ENCODE peak calls at places on chromosomes 12 and 14, in five cellular contexts. E, D, C, V and M are unnamed samples.

GRCh38 chr12:49335118-49335954 is 1.7 kb downstream of the C1QL4 start:
- DNase-seq in E (no peak), D (no peak), C (no peak), V (no peak), M (no peak)

GRCh38 chr12:92186038-92186470 is 40.4 kb upstream of the BTG1 start:
- DNase-seq in E (no peak), D (no peak), C (no peak), V (no peak), M (no peak)

GRCh38 chr12:27463826-27464554 is 17.5 kb downstream of the SMCO2 start:
- DNase-seq in E (no peak), D (no peak), C (no peak), V (no peak), M (no peak)

GRCh38 chr14:60085085-60085484 is 6.6 kb upstream of the PCNX4 start:
- DNase-seq in E (no peak), D (no peak), C (no peak), V (no peak), M (no peak)

GRCh38 chr12:51855586-51856428 is 7.3 kb upstream of the FIGNL2 start:
- DNase-seq in E (no peak), D (no peak), C (no peak), V (no peak), M (no peak)

GRCh38 chr14:69658664-69659261 is 47.4 kb downstream of the SUSD6 start:
- DNase-seq in E (no peak), D (no peak), C (no peak), V (no peak), M (no peak)

GRCh38 chr14:55936691-55937090 is 181.5 kb upstream of the PELI2 start:
- DNase-seq in E (no peak), D (no peak), C (no peak), V (peak), M (no peak)

GRCh38 chr12:75478395-75478794 is 2.2 kb upstream of the GLIPR1 start:
- DNase-seq in E (no peak), D (no peak), C (no peak), V (no peak), M (no peak)

GRCh38 chr12:87425942-87426554 is 603.2 kb downstream of the C12orf50 start:
- DNase-seq in E (no peak), D (no peak), C (no peak), V (no peak), M (no peak)

GRCh38 chr12:104011265-104011664 is 38.7 kb downstream of the GLT8D2 start:
- DNase-seq in E (no peak), D (no peak), C (no peak), V (no peak), M (peak)

GRCh38 chr12:26152507-26153102 is 27.8 kb upstream of the BHLHE41 start:
- DNase-seq in E (no peak), D (no peak), C (no peak), V (no peak), M (no peak)

GRCh38 chr14:88993946-88994345 is 169.5 kb downstream of the TTC8 start:
- DNase-seq in E (no peak), D (no peak), C (peak), V (no peak), M (no peak)

GRCh38 chr14:20494935-20495766 is 10.2 kb upstream of the RNASE10 start:
- DNase-seq in E (no peak), D (no peak), C (no peak), V (no peak), M (no peak)

GRCh38 chr12:83826112-83826511 is 1086.5 kb downstream of the SLC6A15 start:
- DNase-seq in E (no peak), D (no peak), C (no peak), V (peak), M (peak)

GRCh38 chr14:105748204-105748578 is 221.8 kb downstream of the TMEM121 start:
- DNase-seq in E (no peak), D (peak), C (no peak), V (no peak), M (no peak)

GRCh38 chr12:123065666-123066457 is 85.0 kb downstream of the PITPNM2 start:
- DNase-seq in E (no peak), D (no peak), C (no peak), V (no peak), M (no peak)

GRCh38 chr12:51473947-51474346 is 49.3 kb downstream of the SLC4A8 start:
- DNase-seq in E (no peak), D (no peak), C (no peak), V (no peak), M (no peak)

GRCh38 chr14:99688210-99688581 is 4.1 kb downstream of the CYP46A1 start:
- DNase-seq in E (no peak), D (peak), C (no peak), V (no peak), M (no peak)

GRCh38 chr12:5561057-5561456 is 129.1 kb downstream of the NTF3 start:
- DNase-seq in E (no peak), D (no peak), C (no peak), V (no peak), M (no peak)

GRCh38 chr12:71771069-71771468 is 16.4 kb downstream of the RAB21 start:
- DNase-seq in E (no peak), D (no peak), C (no peak), V (no peak), M (no peak)

GRCh38 chr12:49703647-49704137 is 3.5 kb downstream of the FMNL3 start:
- DNase-seq in E (peak), D (no peak), C (no peak), V (no peak), M (no peak)

GRCh38 chr14:52325126-52325525 is 11.0 kb downstream of the PTGER2 start:
- DNase-seq in E (no peak), D (no peak), C (no peak), V (no peak), M (no peak)

GRCh38 chr12:25623816-25624215 is 70.7 kb upstream of the LMNTD1 start:
- DNase-seq in E (no peak), D (no peak), C (no peak), V (no peak), M (no peak)

GRCh38 chr14:97024300-97024699 is 227.1 kb downstream of the VRK1 start:
- DNase-seq in E (no peak), D (no peak), C (no peak), V (no peak), M (no peak)

GRCh38 chr14:93906341-93907329 is 20.5 kb upstream of the FAM181A start:
- DNase-seq in E (peak), D (peak), C (peak), V (peak), M (no peak)

GRCh38 chr12:1740161-1740948 is 49.5 kb downstream of the ADIPOR2 start:
- DNase-seq in E (no peak), D (no peak), C (no peak), V (no peak), M (no peak)

GRCh38 chr14:71556730-71557129 is 375.5 kb upstream of the RGS6 start:
- DNase-seq in E (no peak), D (no peak), C (no peak), V (no peak), M (no peak)

GRCh38 chr14:89312937-89313336 is 104.1 kb downstream of the FOXN3 start:
- DNase-seq in E (no peak), D (no peak), C (no peak), V (no peak), M (no peak)

GRCh38 chr14:33512201-33512600 is 438.7 kb downstream of the EGLN3 start:
- DNase-seq in E (no peak), D (no peak), C (no peak), V (no peak), M (no peak)

GRCh38 chr14:47039336-47039735 is 387.8 kb upstream of the RPL10L start:
- DNase-seq in E (no peak), D (no peak), C (no peak), V (no peak), M (no peak)

GRCh38 chr14:47040490-47040889 is 388.9 kb upstream of the RPL10L start:
- DNase-seq in E (no peak), D (no peak), C (no peak), V (no peak), M (no peak)

GRCh38 chr14:47044841-47045240 is 393.3 kb upstream of the RPL10L start:
- DNase-seq in E (no peak), D (no peak), C (no peak), V (peak), M (no peak)
- TF ChIP-seq CTCF in E (no peak), D (no peak), C (no peak), V (no peak), M (no peak)

DNA sequence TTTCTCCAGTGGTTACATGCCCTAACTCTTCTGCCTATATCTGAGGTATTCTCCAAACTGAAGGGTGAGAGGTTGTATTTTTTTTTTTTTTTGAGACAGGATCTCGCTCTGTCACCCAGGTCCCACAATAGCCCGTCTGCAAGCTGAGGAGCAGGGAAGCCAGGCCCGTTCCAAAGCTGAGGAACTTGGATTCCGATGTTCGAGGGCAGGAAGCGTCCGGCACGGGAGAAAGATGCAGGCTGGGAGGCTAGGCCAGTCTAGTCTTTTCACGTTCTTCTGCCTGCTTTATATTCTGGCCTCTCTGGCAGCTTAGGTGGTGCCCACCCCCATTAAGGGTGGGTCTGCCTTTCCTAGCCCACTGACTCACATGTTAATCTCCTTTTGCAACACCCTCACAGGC is 67.0 kb upstream of the DYNC1H1 start:
- DNase-seq in E (no peak), D (no peak), C (no peak), V (no peak), M (no peak)
- H3K4me3 ChIP-seq in E (no peak), D (no peak), C (no peak), V (no peak), M (no peak)

GRCh38 chr12:132422057-132423043 is 67.6 kb upstream of the FBRSL1 start:
- DNase-seq in E (no peak), D (no peak), C (no peak), V (no peak), M (no peak)
- TF ChIP-seq CTCF in E (no peak), D (no peak), C (no peak), V (no peak), M (no peak)

DNA sequence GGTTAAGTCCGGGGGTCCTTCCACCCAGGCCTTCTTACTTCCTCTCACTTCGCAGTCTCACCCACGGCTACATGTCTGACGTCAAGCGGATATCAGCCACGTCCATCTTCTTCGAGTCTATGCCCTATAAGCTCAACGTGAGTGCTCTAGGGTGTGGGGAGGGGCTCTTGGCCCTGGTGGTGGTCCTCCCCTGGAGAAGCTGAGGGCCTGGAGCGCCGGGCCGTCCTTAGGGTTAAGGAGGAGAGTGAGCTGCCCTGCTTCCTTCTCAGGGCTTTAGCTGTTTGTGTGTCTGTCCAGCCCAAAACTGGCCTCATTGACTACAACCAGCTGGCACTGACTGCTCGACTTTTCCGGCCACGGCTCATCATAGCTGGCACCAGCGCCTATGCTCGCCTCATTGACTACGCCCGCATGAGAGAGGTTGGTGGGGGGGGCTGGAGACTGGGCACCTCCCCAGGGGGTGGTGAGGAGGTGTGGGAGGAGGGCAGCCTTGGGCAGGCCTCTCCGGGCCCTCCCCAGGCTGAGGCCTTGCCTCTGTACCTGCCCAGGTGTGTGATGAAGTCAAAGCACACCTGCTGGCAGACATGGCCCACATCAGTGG is 2.7 kb downstream of the SHMT2 start:
- DNase-seq in E (no peak), D (no peak), C (no peak), V (no peak), M (no peak)
- H3K4me3 ChIP-seq in E (no peak), D (no peak), C (no peak), V (no peak), M (no peak)

DNA sequence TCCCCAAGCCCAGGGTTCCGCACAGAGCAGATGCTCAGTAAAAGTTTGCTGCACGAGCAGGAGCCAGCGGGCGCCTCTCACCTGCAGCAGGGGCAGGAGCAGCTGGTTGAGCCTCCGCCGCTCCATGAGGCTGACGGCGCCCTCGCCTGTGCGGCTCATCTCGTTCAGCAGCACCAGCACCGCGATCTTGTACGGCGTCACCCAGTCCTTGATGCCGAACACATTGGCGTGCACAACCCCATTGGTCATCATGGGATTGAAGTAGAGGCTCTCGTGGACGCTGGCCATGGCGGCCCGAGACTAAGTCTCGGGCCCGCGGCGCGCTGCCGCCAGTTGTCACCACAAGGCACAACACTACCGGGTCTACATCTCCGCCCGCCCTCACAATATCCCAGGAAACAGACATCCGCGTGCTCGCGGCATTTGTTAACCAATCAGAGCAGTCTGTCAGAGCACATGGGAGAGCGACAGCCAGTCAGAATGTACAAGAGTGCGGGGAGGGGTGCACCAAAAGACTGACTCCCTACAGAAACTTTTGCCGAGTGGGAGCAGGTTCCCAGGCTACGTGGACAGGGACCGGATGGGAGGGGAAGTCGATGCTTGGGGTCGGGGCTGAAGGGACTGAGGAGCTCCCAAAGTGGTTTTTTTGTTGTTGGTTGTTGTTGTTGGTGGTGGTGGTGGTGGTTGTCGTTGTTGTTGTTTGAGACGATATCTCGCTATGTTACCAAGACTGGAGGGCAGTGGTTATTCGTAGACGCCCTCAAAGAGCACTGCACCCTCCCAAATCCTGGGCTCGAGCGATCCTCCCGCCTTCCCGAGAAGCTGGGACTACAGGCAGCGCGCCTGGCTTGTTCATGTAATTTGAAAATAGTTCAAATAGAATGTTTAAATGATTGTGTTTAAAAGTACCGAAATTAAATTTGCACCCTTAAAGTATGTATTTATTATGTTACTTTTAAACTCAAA is at the start of gene ANAPC5:
- DNase-seq in E (peak), D (peak), C (peak), V (peak), M (peak)
- TF ChIP-seq CTCF in E (no peak), D (no peak), C (no peak), V (no peak), M (no peak)